ENCODE peak calls at places on chromosomes 4 and X, in seven cellular contexts. O is MM.1S, I is Peyer's patch, W is Calu3, F is GM06990, R is activated T-cell treated with anti-CD3 and anti-CD28 coated beads for 4 hours, Q is mucosa of gallbladder. A is an unnamed sample.
A peak's percentile ranks its signal among the peaks of the same experiment; 100 is the strongest.

GRCh38 chr4:16687011-16687410 is 211.4 kb downstream of the LDB2 start:
- DNase-seq in O (no peak), I (no peak), W (no peak), F (no peak), R (no peak), Q (no peak), A (no peak)

GRCh38 chr4:84531689-84532088 is 32.6 kb upstream of the NKX6-1 start:
- DNase-seq in O (no peak), I (no peak), W (no peak), F (no peak), R (no peak), Q (no peak), A (no peak)

GRCh38 chr4:74219241-74219640 is 61.3 kb downstream of the MTHFD2L start:
- DNase-seq in O (no peak), I (no peak), W (no peak), F (no peak), R (no peak), Q (no peak), A (no peak)

GRCh38 chr4:1691737-1692373 is 7.7 kb upstream of the FAM53A start:
- DNase-seq in O (no peak), I (no peak), W (no peak), F (no peak), R (no peak), Q (no peak), A (no peak)

GRCh38 chrX:76453737-76454406 is 26.4 kb downstream of the MAGEE1 start:
- DNase-seq in O (no peak), I (no peak), W (no peak), F (no peak), R (no peak), Q (no peak), A (no peak)

GRCh38 chr4:16896871-16897270 is 1.6 kb downstream of the LDB2 start:
- DNase-seq in O (no peak), I (no peak), W (no peak), F (no peak), R (no peak), Q (no peak), A (no peak)

GRCh38 chr4:60201052-60201673 is 999.0 kb upstream of the ADGRL3 start:
- DNase-seq in O (peak; percentile 66), I (peak; percentile 49), W (peak; percentile 34), F (peak; percentile 7), R (peak; percentile 1), Q (peak; percentile 37), A (no peak)

GRCh38 chr4:172619218-172619617 is 549.4 kb upstream of the GALNT7 start:
- DNase-seq in O (no peak), I (no peak), W (no peak), F (no peak), R (no peak), Q (no peak), A (no peak)

A was measured in uterus.